ENCODE peak calls at places on chromosomes 6 and 20, in four cellular contexts. V, Q, G and R are unnamed samples.

GRCh38 chr20:11935754-11936551 is 18.3 kb downstream of the BTBD3 start:
- DNase-seq in V (no peak), Q (peak), G (no peak), R (no peak)

GRCh38 chr6:163641706-163642105 is 227.2 kb downstream of the QKI start:
- DNase-seq in V (no peak), Q (no peak), G (no peak), R (no peak)

GRCh38 chr6:155084431-155085123 is 89.5 kb downstream of the TIAM2 start:
- DNase-seq in V (no peak), Q (peak), G (no peak), R (no peak)

GRCh38 chr6:163415620-163416379 is 1.3 kb downstream of the QKI start:
- DNase-seq in V (no peak), Q (peak), G (peak), R (peak)

GRCh38 chr6:40620546-40620945 is 33.4 kb upstream of the LRFN2 start:
- DNase-seq in V (no peak), Q (no peak), G (no peak), R (no peak)

GRCh38 chr6:14717307-14717706 is 528.6 kb upstream of the JARID2 start:
- DNase-seq in V (no peak), Q (no peak), G (no peak), R (no peak)

GRCh38 chr6:119482850-119483285 is 133.3 kb upstream of the MAN1A1 start:
- DNase-seq in V (no peak), Q (no peak), G (no peak), R (no peak)

GRCh38 chr20:39886650-39887190 is 802.3 kb downstream of the MAFB start:
- DNase-seq in V (no peak), Q (no peak), G (no peak), R (no peak)

GRCh38 chr6:145731432-145731831 is 3.9 kb downstream of the EPM2A start:
- DNase-seq in V (no peak), Q (no peak), G (no peak), R (no peak)

GRCh38 chr6:79543411-79543810 is 6.2 kb upstream of the LCA5 start:
- DNase-seq in V (no peak), Q (no peak), G (no peak), R (no peak)

GRCh38 chr6:85641522-85641915 is 1.2 kb downstream of the SYNCRIP start:
- DNase-seq in V (no peak), Q (no peak), G (no peak), R (no peak)

GRCh38 chr6:10521104-10521808 is at the start of gene GCNT2:
- DNase-seq in V (peak), Q (peak), G (no peak), R (no peak)

GRCh38 chr6:101666256-101666655 is 272.7 kb downstream of the GRIK2 start:
- DNase-seq in V (no peak), Q (peak), G (no peak), R (no peak)

GRCh38 chr20:35478804-35479472 is 23.5 kb downstream of the CEP250 start:
- DNase-seq in V (peak), Q (peak), G (no peak), R (no peak)

GRCh38 chr6:40477246-40478126 is 109.7 kb downstream of the LRFN2 start:
- DNase-seq in V (peak), Q (no peak), G (no peak), R (peak)

GRCh38 chr6:156904176-156904967 is 127.2 kb downstream of the ARID1B start:
- DNase-seq in V (no peak), Q (no peak), G (no peak), R (no peak)

GRCh38 chr6:84912472-84913143 is 148.2 kb upstream of the TBX18 start:
- DNase-seq in V (no peak), Q (no peak), G (no peak), R (no peak)

GRCh38 chr20:8082999-8083398 is 49.1 kb upstream of the PLCB1 start:
- DNase-seq in V (no peak), Q (no peak), G (no peak), R (no peak)

GRCh38 chr20:13995841-13996240 is 525 bp downstream of the MACROD2 start:
- DNase-seq in V (peak), Q (no peak), G (no peak), R (peak)

GRCh38 chr6:133487174-133487573 is 246.0 kb downstream of the EYA4 start:
- DNase-seq in V (no peak), Q (no peak), G (no peak), R (no peak)
- TF ChIP-seq FOXJ3 in V (no peak), Q (no peak), G (no peak), R (no peak)

GRCh38 chr6:8494730-8495129 is 59.4 kb upstream of the SLC35B3 start:
- DNase-seq in V (no peak), Q (no peak), G (no peak), R (no peak)

DNA sequence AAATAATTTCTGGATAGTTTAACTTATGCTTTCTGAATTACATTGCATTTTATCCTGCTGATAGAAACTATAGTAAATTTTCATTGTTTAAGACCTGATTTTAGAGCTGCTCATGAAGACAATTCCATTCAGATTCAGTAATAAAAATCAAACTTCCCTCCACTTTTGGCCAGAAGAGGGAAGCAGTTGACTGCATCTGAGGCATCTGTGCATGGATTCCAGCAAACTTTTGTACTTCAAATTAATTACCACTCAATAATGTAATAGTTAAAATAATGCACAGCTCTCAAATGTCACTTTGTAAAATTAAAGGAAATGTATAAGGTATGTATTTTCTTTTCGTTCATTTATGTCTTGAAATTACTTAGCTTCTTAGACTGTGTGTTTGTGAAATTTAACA is 64.2 kb upstream of the SLC35B3 start:
- DNase-seq in V (no peak), Q (peak), G (no peak), R (peak)
- TF ChIP-seq FOXJ3 in V (no peak), Q (no peak), G (no peak), R (no peak)

GRCh38 chr6:111057074-111057752 is 30.1 kb upstream of the SLC16A10 start:
- DNase-seq in V (no peak), Q (peak), G (peak), R (peak)

DNA sequence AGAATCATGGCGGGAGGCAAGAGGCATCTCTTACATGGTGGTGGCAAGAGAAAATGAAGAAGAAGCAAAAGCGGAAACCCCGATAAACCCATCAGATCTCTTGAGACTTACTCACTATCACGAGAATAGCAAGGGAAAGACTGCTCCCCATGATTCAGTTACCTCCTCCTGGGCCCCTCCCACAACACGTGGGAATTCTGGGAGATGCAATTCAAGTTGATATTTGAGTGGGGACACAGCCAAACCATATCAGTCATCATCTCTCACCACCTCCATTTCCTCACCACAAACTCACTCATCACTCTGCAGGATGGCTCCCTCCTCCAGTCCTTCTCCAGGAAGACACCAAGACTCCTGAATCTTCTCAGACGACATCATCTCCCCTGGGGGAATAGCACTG is 25.8 kb upstream of the SLC16A10 start:
- DNase-seq in V (no peak), Q (no peak), G (peak), R (no peak)
- TF ChIP-seq FOXJ3 in V (no peak), Q (no peak), G (no peak), R (no peak)

GRCh38 chr20:48544402-48545333 is 283.1 kb downstream of the PREX1 start:
- DNase-seq in V (no peak), Q (no peak), G (no peak), R (peak)
- TF ChIP-seq FOXJ3 in V (no peak), Q (no peak), G (no peak), R (no peak)

DNA sequence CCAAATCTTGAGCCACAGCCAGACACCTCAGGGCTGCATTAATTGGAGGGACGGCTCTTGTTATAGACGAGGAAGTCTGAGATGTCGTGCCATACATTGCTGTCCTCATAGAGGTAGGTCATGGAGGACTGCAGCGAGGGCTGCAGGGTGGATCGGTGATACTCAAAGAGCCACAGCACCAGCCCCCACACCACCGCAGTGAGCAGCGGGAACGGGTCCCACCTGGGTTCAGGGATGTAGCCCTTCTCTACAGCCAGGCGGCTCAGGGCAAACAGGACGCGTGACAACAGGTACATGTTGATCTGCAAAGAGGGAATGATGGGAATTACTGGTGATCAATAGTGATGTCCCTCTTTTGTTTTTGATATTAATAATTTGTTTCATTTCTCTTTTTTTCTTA is 12.4 kb downstream of the PXMP4 start:
- DNase-seq in V (no peak), Q (no peak), G (no peak), R (no peak)
- TF ChIP-seq FOXJ3 in V (no peak), Q (no peak), G (no peak), R (no peak)

GRCh38 chr6:125985522-125985921 is 818 bp upstream of the TRMT11 start:
- DNase-seq in V (no peak), Q (peak), G (no peak), R (no peak)
- TF ChIP-seq FOXJ3 in V (no peak), Q (no peak), G (no peak), R (no peak)

GRCh38 chr20:59134182-59134581 is 29.4 kb upstream of the ZNF831 start:
- DNase-seq in V (no peak), Q (no peak), G (no peak), R (no peak)
- TF ChIP-seq FOXJ3 in V (no peak), Q (no peak), G (no peak), R (no peak)

GRCh38 chr6:149766156-149766768 is 16.7 kb downstream of the PCMT1 start:
- DNase-seq in V (no peak), Q (no peak), G (no peak), R (no peak)
- TF ChIP-seq FOXJ3 in V (no peak), Q (no peak), G (no peak), R (no peak)